ENCODE peak calls at places on chromosomes 6 and 20, in ten cellular contexts. Q is endothelial cell of umbilical vein; A is ovary; P is mucosa of descending colon; V is naive thymus-derived CD8-positive, alpha-beta T cell; N is CD4-positive, alpha-beta memory T cell; J is iris pigment epithelial cell; K is fibroblast of lung; T is right atrium auricular region; U is EL. Z is an unnamed sample.

GRCh38 chr20:47335251-47336012 is 21.1 kb downstream of the ZMYND8 start:
- DNase-seq in Q (no peak), A (no peak), P (no peak), V (no peak), N (no peak), J (no peak), K (peak; percentile 69), T (no peak), U (peak; percentile 38), Z (no peak)

GRCh38 chr20:47960769-47961525 is 175.7 kb upstream of the SULF2 start:
- DNase-seq in Q (no peak), A (no peak), P (no peak), V (no peak), N (no peak), J (no peak), K (peak; percentile 13), T (no peak), U (no peak), Z (no peak)

GRCh38 chr20:49482621-49483017 is at the start of gene KCNB1:
- DNase-seq in Q (peak; percentile 23), A (peak; percentile 93), P (peak; percentile 61), V (peak; percentile 23), N (peak; percentile 42), J (peak; percentile 21), K (peak; percentile 49), T (no peak), U (peak; percentile 51), Z (peak; percentile 65)

GRCh38 chr20:43824699-43825402 is 89.8 kb upstream of the TOX2 start:
- DNase-seq in Q (no peak), A (no peak), P (no peak), V (no peak), N (no peak), J (peak; percentile 51), K (peak; percentile 61), T (peak; percentile 30), U (no peak), Z (no peak)

GRCh38 chr6:61810047-61810446 is 476.0 kb downstream of the KHDRBS2 start:
- DNase-seq in Q (no peak), A (no peak), P (no peak), V (no peak), N (no peak), J (no peak), K (no peak), T (no peak), U (no peak), Z (no peak)

GRCh38 chr6:16533210-16533609 is 228.1 kb downstream of the ATXN1 start:
- DNase-seq in Q (no peak), A (no peak), P (no peak), V (no peak), N (no peak), J (no peak), K (no peak), T (no peak), U (no peak), Z (no peak)

GRCh38 chr6:22290045-22290444 is 6.8 kb downstream of the PRL start:
- DNase-seq in Q (no peak), A (no peak), P (no peak), V (no peak), N (no peak), J (no peak), K (no peak), T (no peak), U (no peak), Z (no peak)

GRCh38 chr6:50185006-50185405 is 135.3 kb upstream of the DEFB112 start:
- DNase-seq in Q (no peak), A (no peak), P (no peak), V (no peak), N (no peak), J (no peak), K (no peak), T (no peak), U (peak; percentile 3), Z (no peak)

GRCh38 chr20:61118429-61119224 is 133.4 kb upstream of the CDH4 start:
- DNase-seq in Q (no peak), A (no peak), P (no peak), V (no peak), N (no peak), J (peak; percentile 2), K (peak; percentile 81), T (no peak), U (peak; percentile 72), Z (no peak)

GRCh38 chr6:9131616-9132015 is 696.3 kb upstream of the SLC35B3 start:
- DNase-seq in Q (no peak), A (no peak), P (peak; percentile 30), V (no peak), N (no peak), J (no peak), K (no peak), T (no peak), U (no peak), Z (no peak)

GRCh38 chr6:17574871-17575560 is 25.1 kb upstream of the FAM8A1 start:
- DNase-seq in Q (no peak), A (no peak), P (no peak), V (no peak), N (no peak), J (peak; percentile 88), K (peak; percentile 91), T (no peak), U (peak; percentile 80), Z (no peak)

GRCh38 chr20:51554538-51555165 is 12.1 kb upstream of the NFATC2 start:
- DNase-seq in Q (peak; percentile 75), A (no peak), P (no peak), V (no peak), N (no peak), J (no peak), K (peak; percentile 82), T (no peak), U (peak; percentile 87), Z (no peak)

GRCh38 chr20:15033269-15033668 is 695.9 kb upstream of the FLRT3 start:
- DNase-seq in Q (no peak), A (no peak), P (no peak), V (no peak), N (no peak), J (no peak), K (no peak), T (no peak), U (no peak), Z (no peak)

GRCh38 chr6:1960484-1961142 is 284.8 kb downstream of the GMDS start:
- DNase-seq in Q (no peak), A (no peak), P (no peak), V (no peak), N (no peak), J (no peak), K (no peak), T (no peak), U (no peak), Z (no peak)

GRCh38 chr6:169701218-169701952 is 444 bp downstream of the WDR27 start:
- DNase-seq in Q (no peak), A (no peak), P (no peak), V (no peak), N (no peak), J (no peak), K (no peak), T (no peak), U (no peak), Z (no peak)

GRCh38 chr6:10759312-10759839 is 11.8 kb downstream of the TMEM14B start:
- DNase-seq in Q (peak; percentile 85), A (no peak), P (no peak), V (no peak), N (peak; percentile 13), J (peak; percentile 93), K (peak; percentile 93), T (no peak), U (peak; percentile 98), Z (no peak)

Z was measured in left cardiac atrium.